ENCODE peak calls at places on chromosome 10, in six cellular contexts. L is endodermal cell, I is nephron progenitor cell, K is fibroblast of pulmonary artery, P is lower leg skin, H is esophagus squamous epithelium. S is an unnamed sample.

GRCh38 chr10:95906675-95907453 is 911 bp upstream of the CC2D2B start:
- DNase-seq in L (peak), I (peak), K (peak), P (peak), H (no peak), S (peak)

GRCh38 chr10:28715246-28715645 is 37.9 kb downstream of the BAMBI start:
- DNase-seq in L (no peak), I (no peak), K (no peak), P (no peak), H (no peak), S (no peak)

GRCh38 chr10:122113161-122113944 is 124.4 kb downstream of the TACC2 start:
- DNase-seq in L (peak), I (peak), K (peak), P (peak), H (no peak), S (peak)

GRCh38 chr10:15262036-15262713 is 93.7 kb upstream of the NMT2 start:
- DNase-seq in L (no peak), I (no peak), K (peak), P (no peak), H (no peak), S (no peak)

GRCh38 chr10:13110908-13111307 is 10.9 kb downstream of the OPTN start:
- DNase-seq in L (no peak), I (no peak), K (no peak), P (no peak), H (no peak), S (no peak)

GRCh38 chr10:17174626-17175025 is 26.8 kb downstream of the TRDMT1 start:
- DNase-seq in L (no peak), I (no peak), K (no peak), P (no peak), H (no peak), S (no peak)

GRCh38 chr10:103367379-103367781 is 396 bp upstream of the TAF5 start:
- DNase-seq in L (no peak), I (no peak), K (no peak), P (no peak), H (no peak), S (no peak)

GRCh38 chr10:95864906-95865813 is 42.6 kb upstream of the CC2D2B start:
- DNase-seq in L (peak), I (peak), K (peak), P (peak), H (no peak), S (peak)

GRCh38 chr10:11430421-11431275 is 180.8 kb downstream of the USP6NL start:
- DNase-seq in L (peak), I (no peak), K (no peak), P (no peak), H (no peak), S (no peak)

GRCh38 chr10:11902646-11903045 is 79.5 kb downstream of the PROSER2 start:
- DNase-seq in L (peak), I (no peak), K (no peak), P (no peak), H (no peak), S (no peak)

GRCh38 chr10:16520900-16521299 is 779 bp downstream of the C1QL3 start:
- DNase-seq in L (peak), I (peak), K (peak), P (no peak), H (no peak), S (peak)

GRCh38 chr10:49310460-49310859 is 11.5 kb downstream of the C10orf71 start:
- DNase-seq in L (no peak), I (no peak), K (no peak), P (no peak), H (no peak), S (no peak)

GRCh38 chr10:54843932-54844331 is 42.9 kb upstream of the PCDH15 start:
- DNase-seq in L (no peak), I (no peak), K (no peak), P (no peak), H (no peak), S (no peak)

GRCh38 chr10:47370015-47370767 is 13.9 kb downstream of the ZNF488 start:
- DNase-seq in L (peak), I (no peak), K (no peak), P (peak), H (no peak), S (no peak)
- TF ChIP-seq CTCF in L (no peak), I (no peak), K (no peak), P (no peak), H (no peak), S (no peak)

DNA sequence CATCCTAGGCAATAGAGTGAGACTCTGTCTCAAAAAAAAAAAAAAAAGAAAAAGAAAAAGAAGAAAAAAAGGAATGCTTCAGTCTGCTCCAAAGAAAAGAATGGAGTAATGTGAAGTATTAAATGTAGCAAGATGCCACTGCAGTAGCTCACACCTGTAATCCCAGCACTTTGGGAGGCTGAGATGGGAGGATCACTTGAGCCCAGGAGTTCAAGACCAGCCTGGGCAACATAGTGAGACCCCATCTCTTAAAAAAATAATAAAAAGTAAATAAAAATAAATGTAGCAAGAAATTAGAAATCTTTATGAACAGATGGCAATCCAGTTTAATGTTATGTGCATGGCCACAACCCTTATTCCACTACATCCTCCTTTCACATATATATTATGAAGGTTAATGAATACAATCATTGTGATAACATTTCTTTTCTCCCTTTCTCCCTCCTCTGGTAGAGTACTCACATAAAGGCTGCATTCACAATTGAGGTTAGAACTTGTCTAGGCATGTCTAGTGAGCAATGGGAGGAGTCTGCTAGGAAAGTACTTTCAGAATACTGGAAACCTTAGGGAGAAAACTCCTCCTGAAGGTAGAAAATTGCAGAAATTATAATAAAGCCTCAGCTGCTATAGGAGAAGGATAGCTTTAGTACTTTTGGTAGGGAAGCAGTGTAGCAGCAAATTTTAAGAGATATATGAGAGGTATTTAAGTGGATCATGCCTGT is 20.4 kb downstream of the KLLN start:
- DNase-seq in L (no peak), I (no peak), K (peak), P (no peak), H (no peak), S (no peak)
- TF ChIP-seq CTCF in L (no peak), I (no peak), K (peak), P (no peak), H (no peak), S (no peak)

DNA sequence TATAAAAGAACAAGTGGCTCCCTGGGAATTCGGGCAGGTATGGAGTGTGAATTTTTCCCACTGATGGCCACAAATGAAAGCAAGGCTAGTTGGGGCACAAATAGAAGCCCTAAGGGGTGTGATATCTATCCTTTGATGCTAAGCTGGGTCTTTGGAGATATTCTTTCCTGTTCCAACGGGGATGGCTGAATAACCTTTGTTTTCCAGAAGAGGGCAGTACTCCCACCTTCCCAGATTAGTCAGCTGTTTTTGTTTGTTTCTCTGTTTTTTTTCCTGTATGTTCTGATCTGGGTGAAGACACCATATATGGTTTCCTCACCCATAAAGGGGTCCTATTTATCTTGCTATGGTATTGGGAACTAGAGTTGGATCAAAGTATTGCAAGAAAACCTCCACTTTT is 947.7 kb upstream of the SORCS1 start:
- DNase-seq in L (no peak), I (no peak), K (peak), P (no peak), H (no peak), S (no peak)
- TF ChIP-seq CTCF in L (peak), I (peak), K (no peak), P (no peak), H (no peak), S (peak)

DNA sequence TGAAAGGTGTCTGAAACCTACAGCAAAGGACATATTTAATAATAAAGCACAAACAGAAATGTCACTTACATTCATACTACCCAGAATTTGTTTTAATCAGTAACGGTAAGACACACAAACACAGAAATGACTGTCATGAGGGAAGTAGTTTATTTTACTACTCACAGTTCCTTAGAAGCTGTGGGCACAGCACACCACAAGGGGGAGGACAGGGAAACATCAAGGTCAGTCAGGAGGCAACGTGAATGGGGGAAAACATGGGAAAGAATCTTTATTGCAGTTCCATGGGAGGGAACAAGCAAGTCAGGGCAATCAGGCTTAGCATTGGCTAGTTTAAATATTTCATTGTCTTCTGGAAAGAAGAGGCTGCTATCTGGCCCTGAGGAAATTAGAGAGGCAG is 123.8 kb upstream of the PDSS1 start:
- DNase-seq in L (peak), I (no peak), K (no peak), P (no peak), H (no peak), S (no peak)
- TF ChIP-seq CTCF in L (peak), I (no peak), K (no peak), P (no peak), H (no peak), S (no peak)

GRCh38 chr10:74888947-74889661 is 62.7 kb downstream of the KAT6B start:
- DNase-seq in L (peak), I (no peak), K (no peak), P (no peak), H (no peak), S (no peak)
- TF ChIP-seq CTCF in L (peak), I (no peak), K (no peak), P (no peak), H (no peak), S (no peak)

GRCh38 chr10:71396714-71397339 is at the start of gene CDH23:
- DNase-seq in L (peak), I (peak), K (no peak), P (no peak), H (no peak), S (peak)

GRCh38 chr10:71393841-71394475 is 2.8 kb upstream of the CDH23 start:
- DNase-seq in L (peak), I (no peak), K (no peak), P (no peak), H (no peak), S (no peak)

GRCh38 chr10:71396084-71396713 is 521 bp upstream of the CDH23 start:
- DNase-seq in L (peak), I (peak), K (peak), P (no peak), H (no peak), S (peak)

GRCh38 chr10:71394926-71395562 is 1.7 kb upstream of the CDH23 start:
- DNase-seq in L (peak), I (no peak), K (no peak), P (no peak), H (no peak), S (no peak)

DNA sequence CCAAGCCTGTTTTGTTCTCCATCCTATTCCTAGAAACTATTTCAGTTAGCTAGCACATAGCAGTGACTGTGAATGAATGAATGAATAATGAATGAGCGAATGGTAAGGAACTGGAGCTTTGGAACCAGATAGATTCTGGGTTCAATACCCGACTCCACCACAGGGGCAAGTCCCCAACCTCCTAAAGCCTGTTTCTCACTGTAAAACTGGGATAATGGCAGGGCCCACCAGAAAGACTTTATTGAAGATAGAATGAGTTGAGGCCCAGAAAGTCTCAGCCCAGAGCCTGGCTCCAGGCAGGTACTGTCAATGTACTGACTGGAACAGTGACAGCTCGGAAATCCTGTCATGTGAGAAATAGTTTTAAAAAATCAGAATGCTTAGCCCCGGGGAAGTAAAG is 1.1 kb upstream of the CDH23 start:
- DNase-seq in L (peak), I (no peak), K (no peak), P (no peak), H (no peak), S (no peak)
- TF ChIP-seq CTCF in L (no peak), I (no peak), K (peak), P (no peak), H (no peak), S (peak)

GRCh38 chr10:128267581-128267980 is 141.4 kb upstream of the MKI67 start:
- DNase-seq in L (no peak), I (no peak), K (no peak), P (no peak), H (no peak), S (no peak)

GRCh38 chr10:128265596-128265995 is 139.4 kb upstream of the MKI67 start:
- DNase-seq in L (no peak), I (no peak), K (no peak), P (no peak), H (no peak), S (no peak)

DNA sequence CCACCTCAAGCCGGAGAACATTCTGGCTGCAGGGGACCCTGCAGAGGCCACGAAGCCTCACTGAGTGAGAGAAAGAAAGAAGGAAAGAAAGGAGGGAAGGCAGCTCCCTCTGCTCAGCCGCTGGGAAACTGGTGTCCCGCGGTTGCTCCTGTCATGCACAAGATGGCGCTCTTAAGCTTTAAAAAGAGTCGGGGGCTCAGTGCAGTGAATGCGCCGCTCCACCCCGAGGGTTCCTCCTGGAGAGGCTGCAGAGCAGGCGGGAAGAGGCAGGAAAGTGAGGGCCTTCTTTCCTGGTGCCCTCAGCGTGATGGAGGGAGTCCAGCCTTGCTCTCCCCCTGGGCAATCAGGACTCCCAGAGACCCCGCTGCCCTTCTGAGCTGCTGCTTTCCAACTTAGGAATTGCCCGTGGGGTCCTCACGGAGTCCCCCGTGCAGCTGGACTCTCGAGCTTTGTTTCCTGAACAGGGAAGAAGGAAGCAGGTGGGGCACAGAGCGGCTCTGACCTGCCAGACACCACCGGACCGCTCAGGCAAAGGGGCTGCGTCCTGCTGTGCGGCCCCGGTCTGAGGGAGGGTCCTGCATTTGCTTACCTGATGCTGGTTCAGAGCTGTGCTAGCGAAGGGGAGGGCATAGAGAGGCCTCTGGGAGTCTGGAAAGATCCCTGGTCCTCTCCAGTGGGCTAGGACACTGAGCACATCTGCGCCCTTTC is 141.9 kb upstream of the MKI67 start:
- DNase-seq in L (peak), I (peak), K (peak), P (no peak), H (no peak), S (peak)
- TF ChIP-seq CTCF in L (peak), I (peak), K (peak), P (no peak), H (no peak), S (peak)

DNA sequence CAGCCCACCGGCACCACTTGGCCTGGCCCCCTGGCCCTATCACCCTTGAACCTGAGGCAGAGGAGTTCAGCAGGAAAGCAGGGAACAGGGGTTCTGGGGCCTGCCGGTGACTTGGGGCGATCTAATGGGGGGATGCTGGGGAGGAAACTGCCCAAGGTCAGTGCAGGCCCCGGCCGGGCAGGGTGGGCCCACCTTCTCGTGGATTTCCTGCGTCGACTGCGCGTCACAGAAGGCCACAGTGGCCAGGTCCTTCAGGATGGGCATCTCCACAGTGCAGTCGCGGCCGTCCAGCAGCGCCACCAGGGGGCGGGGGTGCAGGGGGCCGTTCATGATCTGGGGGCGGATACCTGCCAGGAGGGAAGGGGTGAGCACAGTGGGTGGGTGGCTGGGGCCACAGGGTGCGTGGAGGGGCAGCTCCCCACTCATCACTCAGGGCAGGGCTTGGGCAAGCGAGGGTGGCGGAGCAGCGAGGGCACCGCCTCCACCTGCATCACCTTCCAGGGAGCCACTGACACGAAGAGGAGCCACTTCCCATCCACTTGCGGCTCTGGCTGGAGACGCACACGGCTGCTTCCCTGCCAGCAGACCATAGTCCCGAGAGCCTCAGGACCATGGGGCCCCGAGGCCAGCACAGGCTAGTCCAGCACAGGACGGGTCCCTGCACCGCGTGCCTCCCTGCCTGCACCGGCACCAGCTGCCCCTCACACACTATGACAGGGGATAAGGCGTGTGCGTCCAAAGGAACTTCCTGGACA is 61.4 kb downstream of the ZRANB1 start:
- DNase-seq in L (peak), I (no peak), K (no peak), P (no peak), H (no peak), S (no peak)
- TF ChIP-seq CTCF in L (peak), I (no peak), K (no peak), P (no peak), H (no peak), S (no peak)

GRCh38 chr10:83963446-83963845 is 175.9 kb upstream of the GHITM start:
- DNase-seq in L (no peak), I (no peak), K (no peak), P (no peak), H (no peak), S (no peak)

GRCh38 chr10:83960125-83960524 is 179.2 kb upstream of the GHITM start:
- DNase-seq in L (no peak), I (no peak), K (no peak), P (no peak), H (no peak), S (no peak)

GRCh38 chr10:83968052-83968451 is 171.3 kb upstream of the GHITM start:
- DNase-seq in L (no peak), I (no peak), K (no peak), P (no peak), H (no peak), S (no peak)

GRCh38 chr10:83961620-83962019 is 177.7 kb upstream of the GHITM start:
- DNase-seq in L (no peak), I (no peak), K (no peak), P (no peak), H (no peak), S (no peak)

GRCh38 chr10:83965473-83965872 is 173.8 kb upstream of the GHITM start:
- DNase-seq in L (peak), I (no peak), K (no peak), P (no peak), H (no peak), S (no peak)
- TF ChIP-seq CTCF in L (peak), I (no peak), K (no peak), P (no peak), H (no peak), S (no peak)

DNA sequence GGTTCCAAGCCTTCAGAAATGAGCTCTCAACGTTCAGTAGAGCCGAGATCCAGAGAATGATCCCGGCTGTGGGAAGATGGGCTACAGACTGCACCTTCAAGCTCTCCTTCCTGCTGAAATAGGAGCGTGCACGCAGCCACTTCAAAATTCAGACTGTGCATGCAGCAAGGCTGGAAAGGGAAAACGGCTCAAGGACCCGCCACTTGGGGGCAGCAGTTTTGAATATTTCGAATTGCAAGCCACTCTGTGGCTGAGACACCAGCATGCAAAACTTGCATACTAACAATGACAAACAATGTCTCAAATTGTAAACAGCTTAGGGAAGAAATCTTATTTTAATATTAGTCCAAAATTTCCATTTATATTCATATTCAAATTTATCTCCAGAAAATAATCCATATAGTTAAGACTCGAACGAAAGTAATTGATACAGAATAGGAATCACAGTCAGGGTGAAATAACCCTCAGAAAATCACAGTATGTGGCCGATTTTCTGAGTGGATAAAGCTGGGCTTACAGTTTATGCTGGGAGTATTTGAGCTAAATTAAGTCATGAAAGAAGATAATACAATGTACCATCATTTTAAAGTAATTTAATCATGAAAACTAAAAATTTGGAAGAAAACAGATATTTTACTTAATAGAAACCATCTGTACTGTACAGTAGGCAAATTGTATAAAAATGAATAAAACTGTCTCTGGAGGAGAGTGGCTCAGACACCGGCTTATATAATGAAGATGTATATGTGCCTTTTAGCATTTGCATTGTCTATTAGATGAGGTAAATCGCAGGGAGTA is 137.9 kb upstream of the MKI67 start:
- DNase-seq in L (peak), I (peak), K (peak), P (peak), H (no peak), S (peak)
- TF ChIP-seq CTCF in L (peak), I (peak), K (peak), P (no peak), H (peak), S (peak)